ENCODE peak calls at places on chromosomes 6 and 20, in six cellular contexts. One of them, this sample, is unnamed.

GRCh38 chr20:32820698-32821378 is 1.1 kb downstream of the MAPRE1 start:
- DNase-seq in NCI-H1092 treated with DMSO at 0.1 percent for 48 hours: no peak
- DNase-seq in IMR-90: no peak
- DNase-seq in H9: no peak
- DNase-seq in endothelial cell: no peak
- DNase-seq in hepatic stellate cell: no peak
- DNase-seq in this sample: no peak

GRCh38 chr20:3218307-3218988 is 9.2 kb downstream of the ITPA start:
- DNase-seq in IMR-90: no peak
- DNase-seq in hepatic stellate cell: peak
- DNase-seq in endothelial cell: peak
- DNase-seq in NCI-H1092 treated with DMSO at 0.1 percent for 48 hours: peak
- DNase-seq in H9: peak
- DNase-seq in this sample: peak

GRCh38 chr6:150211700-150212615 is 69.1 kb downstream of the PPP1R14C start:
- DNase-seq in endothelial cell: no peak
- DNase-seq in IMR-90: no peak
- DNase-seq in hepatic stellate cell: no peak
- DNase-seq in H9: peak
- DNase-seq in NCI-H1092 treated with DMSO at 0.1 percent for 48 hours: no peak
- DNase-seq in this sample: no peak

GRCh38 chr20:19322061-19322985 is 109.9 kb downstream of the SLC24A3 start:
- DNase-seq in endothelial cell: no peak
- DNase-seq in NCI-H1092 treated with DMSO at 0.1 percent for 48 hours: no peak
- DNase-seq in hepatic stellate cell: no peak
- DNase-seq in H9: no peak
- DNase-seq in IMR-90: no peak
- DNase-seq in this sample: no peak

GRCh38 chr6:74066168-74066871 is 370.3 kb downstream of the CD109 start:
- DNase-seq in H9: no peak
- DNase-seq in hepatic stellate cell: no peak
- DNase-seq in NCI-H1092 treated with DMSO at 0.1 percent for 48 hours: no peak
- DNase-seq in endothelial cell: no peak
- DNase-seq in IMR-90: peak
- DNase-seq in this sample: no peak

GRCh38 chr20:41009960-41010359 is 18.7 kb upstream of the TOP1 start:
- DNase-seq in hepatic stellate cell: peak
- DNase-seq in NCI-H1092 treated with DMSO at 0.1 percent for 48 hours: no peak
- DNase-seq in H9: no peak
- DNase-seq in IMR-90: peak
- DNase-seq in endothelial cell: no peak
- DNase-seq in this sample: no peak

GRCh38 chr6:28742668-28743270 is 181.0 kb downstream of the TRIM27 start:
- DNase-seq in NCI-H1092 treated with DMSO at 0.1 percent for 48 hours: no peak
- DNase-seq in endothelial cell: no peak
- DNase-seq in H9: peak
- DNase-seq in hepatic stellate cell: no peak
- DNase-seq in IMR-90: peak
- DNase-seq in this sample: no peak

GRCh38 chr6:34584694-34585093 is 28.6 kb upstream of the SPDEF start:
- DNase-seq in NCI-H1092 treated with DMSO at 0.1 percent for 48 hours: no peak
- DNase-seq in IMR-90: no peak
- DNase-seq in H9: no peak
- DNase-seq in endothelial cell: no peak
- DNase-seq in hepatic stellate cell: no peak
- DNase-seq in this sample: no peak

GRCh38 chr6:38909020-38909730 is 139.4 kb upstream of the GLP1R start:
- DNase-seq in endothelial cell: no peak
- DNase-seq in IMR-90: no peak
- DNase-seq in hepatic stellate cell: no peak
- DNase-seq in NCI-H1092 treated with DMSO at 0.1 percent for 48 hours: no peak
- DNase-seq in H9: no peak
- DNase-seq in this sample: no peak